ENCODE peak calls at places on chromosome 4, in four cellular contexts. N is osteoblast, L is choroid plexus epithelial cell, D is astrocyte of the cerebellum. G is an unnamed sample.
A peak's percentile ranks its signal among the peaks of the same experiment; 100 is the strongest.

GRCh38 chr4:48375651-48376291 is 34.4 kb downstream of the SLAIN2 start:
- DNase-seq in N (no peak), L (peak; percentile 91), D (peak; percentile 53), G (peak; percentile 80)

GRCh38 chr4:4765811-4766210 is 93.7 kb upstream of the MSX1 start:
- DNase-seq in N (no peak), L (peak; percentile 67), D (no peak), G (no peak)

GRCh38 chr4:26731342-26731741 is 129.3 kb upstream of the STIM2 start:
- DNase-seq in N (peak; percentile 32), L (no peak), D (no peak), G (peak; percentile 42)

GRCh38 chr4:90503677-90504076 is 376.5 kb downstream of the CCSER1 start:
- DNase-seq in N (no peak), L (no peak), D (no peak), G (no peak)

GRCh38 chr4:7759221-7759620 is 180.4 kb downstream of the AFAP1 start:
- DNase-seq in N (no peak), L (no peak), D (no peak), G (no peak)

GRCh38 chr4:150302553-150302952 is 224.3 kb downstream of the DCLK2 start:
- DNase-seq in N (peak; percentile 76), L (peak; percentile 98), D (peak; percentile 96), G (peak; percentile 94)

GRCh38 chr4:23114538-23114937 is 421.8 kb downstream of the GBA3 start:
- DNase-seq in N (no peak), L (no peak), D (peak; percentile 15), G (no peak)

GRCh38 chr4:28391877-28392276 is 1531.2 kb downstream of the STIM2 start:
- DNase-seq in N (peak; percentile 6), L (peak; percentile 5), D (no peak), G (peak; percentile 79)

GRCh38 chr4:111761531-111761930 is 383.7 kb upstream of the FAM241A start:
- DNase-seq in N (no peak), L (no peak), D (no peak), G (peak; percentile 47)

GRCh38 chr4:70203601-70204000 is 8.1 kb downstream of the ODAM start:
- DNase-seq in N (no peak), L (no peak), D (no peak), G (no peak)

GRCh38 chr4:6257243-6258025 is 12.2 kb upstream of the WFS1 start:
- DNase-seq in N (peak; percentile 37), L (peak; percentile 13), D (no peak), G (no peak)

GRCh38 chr4:118816538-118817177 is 19.3 kb downstream of the SEC24D start:
- DNase-seq in N (no peak), L (peak; percentile 67), D (no peak), G (peak; percentile 88)

GRCh38 chr4:6935961-6936360 is 26.3 kb downstream of the TBC1D14 start:
- DNase-seq in N (no peak), L (no peak), D (no peak), G (no peak)

GRCh38 chr4:167606551-167606950 is 372.3 kb upstream of the SPOCK3 start:
- DNase-seq in N (no peak), L (no peak), D (no peak), G (no peak)

GRCh38 chr4:83490876-83491450 is 6.1 kb upstream of the ABRAXAS1 start:
- DNase-seq in N (peak; percentile 22), L (peak; percentile 55), D (no peak), G (peak; percentile 62)

GRCh38 chr4:2930135-2930805 is 32.9 kb downstream of the NOP14 start:
- DNase-seq in N (peak; percentile 62), L (no peak), D (no peak), G (no peak)

GRCh38 chr4:1784789-1785591 is 8.1 kb upstream of the FGFR3 start:
- DNase-seq in N (peak; percentile 90), L (no peak), D (no peak), G (no peak)

GRCh38 chr4:158938462-158939044 is 164.3 kb upstream of the RAPGEF2 start:
- DNase-seq in N (no peak), L (peak; percentile 35), D (peak; percentile 41), G (peak; percentile 40)

GRCh38 chr4:20883231-20883630 is 183.0 kb downstream of the PACRGL start:
- DNase-seq in N (no peak), L (no peak), D (no peak), G (no peak)

GRCh38 chr4:76740866-76741662 is 156.9 kb downstream of the SOWAHB start:
- DNase-seq in N (no peak), L (no peak), D (no peak), G (no peak)

GRCh38 chr4:118076958-118077766 is 42.9 kb downstream of the NDST3 start:
- DNase-seq in N (peak; percentile 34), L (peak; percentile 71), D (no peak), G (peak; percentile 57)

GRCh38 chr4:178681871-178682270 is 1239.6 kb upstream of the AGA start:
- DNase-seq in N (no peak), L (no peak), D (no peak), G (no peak)

GRCh38 chr4:137417676-137418075 is 114.6 kb downstream of the PCDH18 start:
- DNase-seq in N (no peak), L (peak; percentile 48), D (no peak), G (no peak)

GRCh38 chr4:95289028-95289634 is 259.6 kb downstream of the UNC5C start:
- DNase-seq in N (peak; percentile 26), L (peak; percentile 78), D (no peak), G (no peak)

GRCh38 chr4:24915121-24915922 is 2.5 kb upstream of the CCDC149 start:
- DNase-seq in N (peak; percentile 73), L (peak; percentile 37), D (no peak), G (no peak)

GRCh38 chr4:148056879-148057278 is 325.0 kb downstream of the ARHGAP10 start:
- DNase-seq in N (peak; percentile 64), L (peak; percentile 69), D (peak; percentile 46), G (peak; percentile 84)

GRCh38 chr4:5921074-5921473 is 28.2 kb upstream of the CRMP1 start:
- DNase-seq in N (no peak), L (no peak), D (no peak), G (peak; percentile 19)

GRCh38 chr4:113349400-113349799 is 299.9 kb downstream of the ANK2 start:
- DNase-seq in N (no peak), L (no peak), D (no peak), G (no peak)

GRCh38 chr4:56976283-56976877 is 1.0 kb downstream of the NOA1 start:
- DNase-seq in N (peak; percentile 79), L (peak; percentile 11), D (no peak), G (peak; percentile 55)

GRCh38 chr4:2712261-2712842 is 43.8 kb downstream of the TNIP2 start:
- DNase-seq in N (no peak), L (peak; percentile 72), D (peak; percentile 18), G (peak; percentile 35)

GRCh38 chr4:126890994-126891393 is 741.8 kb upstream of the INTU start:
- DNase-seq in N (no peak), L (peak; percentile 55), D (no peak), G (peak; percentile 30)

GRCh38 chr4:64940698-64941097 is 531.4 kb upstream of the TECRL start:
- DNase-seq in N (no peak), L (peak; percentile 1), D (peak; percentile 74), G (peak; percentile 1)

GRCh38 chr4:81503586-81503985 is 31.9 kb upstream of the RASGEF1B start:
- DNase-seq in N (no peak), L (no peak), D (no peak), G (no peak)

GRCh38 chr4:90025248-90025647 is 101.9 kb upstream of the CCSER1 start:
- DNase-seq in N (no peak), L (peak; percentile 18), D (peak; percentile 2), G (peak; percentile 17)

GRCh38 chr4:121421594-121421993 is 40.8 kb upstream of the QRFPR start:
- DNase-seq in N (no peak), L (peak; percentile 19), D (no peak), G (peak; percentile 26)

GRCh38 chr4:137707626-137708025 is 175.3 kb upstream of the PCDH18 start:
- DNase-seq in N (peak; percentile 43), L (peak; percentile 72), D (peak; percentile 6), G (peak; percentile 65)

DNA sequence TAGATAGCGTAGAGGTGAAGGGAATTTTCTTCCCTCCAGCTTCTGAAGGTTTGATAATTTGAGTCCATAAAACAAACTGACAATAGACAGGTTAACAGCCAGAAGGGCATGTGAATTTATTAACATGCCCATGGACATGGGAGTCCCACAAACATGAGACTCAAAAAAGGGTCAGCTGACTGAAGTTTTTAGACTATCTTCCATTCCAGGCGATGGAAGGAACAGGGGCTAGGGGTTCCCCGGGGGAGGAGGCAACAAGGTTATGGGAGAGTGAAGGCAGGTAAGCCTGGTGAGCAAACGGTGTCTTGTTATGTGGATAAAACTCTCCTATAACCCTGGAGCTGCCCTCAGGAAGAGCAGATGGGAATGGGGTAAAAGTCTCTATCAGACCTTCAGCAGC is 81.5 kb upstream of the SORBS2 start:
- DNase-seq in N (no peak), L (no peak), D (no peak), G (no peak)
- H3K4me3 ChIP-seq in N (no peak overlapping the region), L (no peak overlapping the region), D (no peak overlapping the region), G (no peak overlapping the region)

DNA sequence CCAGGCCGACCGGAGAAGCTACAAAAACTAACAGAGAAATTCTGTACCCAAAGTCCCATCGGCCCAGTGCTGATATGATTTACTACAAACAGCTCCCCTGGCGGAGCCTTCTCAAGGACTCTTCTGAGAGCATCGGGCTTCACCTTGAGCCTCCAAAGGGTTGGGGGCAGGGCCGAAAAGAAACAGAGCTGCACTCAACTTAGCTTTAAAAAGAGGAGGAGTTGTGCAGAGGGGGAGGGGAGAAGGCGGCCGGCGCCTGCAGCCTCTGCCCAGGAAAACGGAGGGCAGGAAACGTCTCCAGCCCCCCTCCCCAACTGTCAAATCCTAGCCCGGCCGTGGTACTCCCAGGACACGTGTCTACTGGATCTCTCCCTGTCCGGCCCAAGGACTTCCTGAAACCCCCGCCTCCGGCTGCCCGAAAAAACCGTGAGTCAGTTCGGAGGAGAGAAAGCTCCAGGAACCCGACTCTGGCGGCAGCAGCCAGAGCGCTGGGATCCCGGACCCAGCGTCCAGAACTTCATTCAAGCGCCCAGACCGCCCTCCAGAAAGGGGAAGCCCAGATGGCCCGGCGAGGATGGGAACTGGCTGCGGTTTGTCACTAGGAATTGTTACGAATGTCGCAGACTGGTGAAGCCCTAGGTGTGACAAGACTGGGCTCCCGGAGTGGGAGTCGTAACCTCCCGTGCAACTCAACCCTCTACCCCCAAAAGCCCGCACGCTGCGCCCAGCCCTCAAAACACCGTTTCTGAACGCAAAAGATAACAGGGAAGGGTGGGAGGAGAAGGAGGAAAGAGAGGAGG is 1.0 kb downstream of the ADAMTS3 start:
- DNase-seq in N (peak; percentile 92), L (peak; percentile 93), D (peak; percentile 84), G (peak; percentile 87)
- H3K4me3 ChIP-seq in N (peak overlapping the region; percentile 74), L (peak overlapping the region; percentile 66), D (peak overlapping the region; percentile 76), G (peak overlapping the region; percentile 94)

DNA sequence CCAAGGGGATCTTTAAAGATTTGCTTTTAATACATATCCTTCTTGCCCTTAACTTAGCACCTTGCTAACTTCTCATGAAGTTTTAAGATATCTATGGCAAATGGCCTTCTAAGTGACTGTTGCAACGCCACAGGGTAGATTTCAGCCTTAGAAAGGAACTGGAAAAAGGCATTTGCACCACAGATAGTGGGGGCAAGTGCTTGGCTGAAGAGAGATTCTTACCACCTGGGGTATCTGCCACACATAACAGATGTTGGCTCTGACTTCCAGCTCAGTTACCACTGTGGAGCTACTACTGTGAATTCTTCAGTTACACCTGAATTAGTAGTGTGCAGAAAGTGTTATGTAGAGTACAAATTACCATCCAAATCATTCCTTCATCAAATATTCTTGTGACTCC is 302.6 kb downstream of the PPP3CA start:
- DNase-seq in N (no peak), L (no peak), D (no peak), G (no peak)
- H3K4me3 ChIP-seq in N (no peak overlapping the region), L (no peak overlapping the region), D (no peak overlapping the region), G (no peak overlapping the region)

DNA sequence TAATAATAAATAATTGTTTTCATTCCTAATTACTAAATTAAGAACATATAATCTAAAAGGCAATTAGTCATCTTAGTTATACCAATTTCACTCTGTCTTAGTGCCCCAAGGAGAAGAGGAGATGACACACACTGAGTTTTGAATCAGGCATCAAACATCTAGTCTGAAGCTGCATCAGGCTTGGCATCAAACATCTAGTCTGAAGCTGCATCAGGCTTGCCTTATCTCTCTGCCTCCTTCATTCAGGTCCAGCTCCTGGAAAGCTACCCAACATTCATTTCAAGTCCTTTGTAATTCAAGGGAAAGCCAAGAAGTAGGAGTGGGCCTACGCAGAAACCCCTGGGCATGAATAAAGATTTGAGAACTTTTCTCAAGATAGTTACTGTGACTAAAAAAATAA is 62.2 kb downstream of the SH3RF1 start:
- DNase-seq in N (peak; percentile 15), L (peak; percentile 28), D (no peak), G (peak; percentile 82)
- H3K4me3 ChIP-seq in N (no peak overlapping the region), L (no peak overlapping the region), D (no peak overlapping the region), G (no peak overlapping the region)